ENCODE peak calls at places on chromosomes 16 and 17, in seven cellular contexts. W is activated T-helper 1 cell treated with anti-CD3 and anti-CD28 coated beads, Interleukin-12 subunit alpha, Interleukin-12 subunit beta, Interleukin-2, Interleukin-4 antibody, amounts not matched to agents 30 ng/mL and 10 ng/mL and 1 ng/mL, durations not matched to agents 14 hours and 24 hours and 36 hours; A is stimulated activated CD8-positive, alpha-beta memory T cell treated with anti-CD3 and anti-CD28 coated beads, Interleukin-12 subunit alpha, Interleukin-12 subunit beta, amount 100 ng/mL, for 4 hours; E is progenitor cell of endocrine pancreas; T is dorsolateral prefrontal cortex; O is G401; K is ureter. B is an unnamed sample.

GRCh38 chr17:21283482-21284318 is 811 bp upstream of the MAP2K3 start:
- DNase-seq in K (no peak), O (no peak), T (no peak), E (no peak), A (no peak), W (no peak), B (no peak)

GRCh38 chr17:57356722-57357391 is 100.5 kb downstream of the MSI2 start:
- DNase-seq in W (no peak), A (no peak), O (peak), T (no peak), E (no peak), K (no peak), B (no peak)

GRCh38 chr17:72297326-72298115 is 176.7 kb downstream of the SOX9 start:
- DNase-seq in T (no peak), A (no peak), K (no peak), O (no peak), E (no peak), W (no peak), B (no peak)

GRCh38 chr17:14750866-14751265 is 450.0 kb downstream of the HS3ST3B1 start:
- DNase-seq in W (no peak), O (no peak), T (no peak), E (no peak), A (no peak), K (no peak), B (no peak)

GRCh38 chr16:4765511-4766474 is 1.2 kb downstream of the ZNF500 start:
- DNase-seq in T (no peak), K (no peak), E (no peak), W (no peak), A (no peak), O (no peak), B (no peak)

GRCh38 chr16:85418978-85419491 is 194.1 kb upstream of the GSE1 start:
- DNase-seq in E (no peak), W (no peak), K (no peak), T (peak), A (no peak), O (peak), B (no peak)

GRCh38 chr17:7849185-7850117 is 5.4 kb upstream of the TMEM88 start:
- DNase-seq in K (no peak), E (no peak), T (no peak), W (no peak), A (no peak), O (no peak), B (no peak)

GRCh38 chr17:19337712-19338023 is 24.9 kb downstream of the B9D1 start:
- DNase-seq in W (no peak), T (no peak), A (no peak), K (no peak), E (no peak), O (no peak), B (no peak)

GRCh38 chr16:48162839-48163410 is 7.1 kb upstream of the ABCC12 start:
- DNase-seq in W (no peak), E (no peak), O (no peak), A (no peak), K (no peak), T (no peak), B (no peak)

GRCh38 chr17:16491703-16492612 is at the start of gene LRRC75A:
- DNase-seq in O (no peak), E (peak), A (peak), W (peak), T (no peak), K (no peak), B (peak)

GRCh38 chr17:17093764-17094163 is 51.5 kb downstream of the MPRIP start:
- DNase-seq in E (no peak), O (no peak), W (no peak), A (no peak), K (no peak), T (no peak), B (no peak)

GRCh38 chr16:55494994-55495421 is 13.9 kb upstream of the LPCAT2 start:
- DNase-seq in W (no peak), O (peak), T (no peak), A (no peak), K (peak), E (no peak), B (no peak)

GRCh38 chr16:83433201-83433600 is 374.6 kb upstream of the HSBP1 start:
- DNase-seq in E (no peak), T (no peak), A (no peak), O (no peak), W (no peak), K (no peak), B (no peak)

GRCh38 chr17:82230627-82231311 is 1.9 kb downstream of the SLC16A3 start:
- DNase-seq in W (peak), K (peak), E (peak), T (peak), O (peak), A (peak), B (peak)

GRCh38 chr16:87437911-87438610 is 45.9 kb downstream of the MAP1LC3B start:
- DNase-seq in W (no peak), K (no peak), E (no peak), A (no peak), T (no peak), O (peak), B (no peak)

GRCh38 chr17:48134912-48135480 is 27.4 kb downstream of the SNX11 start:
- DNase-seq in W (no peak), T (no peak), E (no peak), A (no peak), O (no peak), K (no peak), B (no peak)

GRCh38 chr16:70632273-70632672 is 14.1 kb upstream of the IL34 start:
- DNase-seq in E (no peak), T (no peak), O (no peak), W (no peak), A (no peak), K (no peak), B (no peak)

GRCh38 chr16:58503863-58504688 is 4.1 kb downstream of the NDRG4 start:
- DNase-seq in W (no peak), A (no peak), K (peak), E (no peak), T (no peak), O (no peak), B (no peak)

GRCh38 chr17:82302991-82303943 is 14.1 kb downstream of the CD7 start:
- DNase-seq in W (no peak), K (no peak), T (no peak), E (no peak), O (no peak), A (no peak), B (no peak)

GRCh38 chr16:67294171-67294757 is 14.9 kb downstream of the PLEKHG4 start:
- DNase-seq in T (no peak), O (no peak), A (no peak), E (no peak), K (no peak), W (no peak), B (no peak)

GRCh38 chr17:73325527-73325842 is 13.7 kb upstream of the CDC42EP4 start:
- DNase-seq in O (no peak), T (no peak), E (no peak), K (peak), W (no peak), A (no peak), B (no peak)

B was measured in effector CD8-positive, alpha-beta T cell.